ENCODE peak calls at places on chromosomes 2 and 18, in six cellular contexts. One of them, this sample, is unnamed.

GRCh38 chr2:54962511-54962910 is 87.7 kb downstream of the RTN4 start:
- DNase-seq in GM23248: no peak
- DNase-seq in NCI-H1694 treated with DMSO at 0.1 percent for 48 hours: no peak
- DNase-seq in pons: no peak
- DNase-seq in T-helper 17 cell: no peak
- DNase-seq in A549: no peak
- DNase-seq in this sample: no peak

GRCh38 chr2:240333985-240334384 is 101.5 kb upstream of the GPC1 start:
- DNase-seq in A549: no peak
- DNase-seq in pons: no peak
- DNase-seq in T-helper 17 cell: no peak
- DNase-seq in GM23248: peak; percentile 15
- DNase-seq in NCI-H1694 treated with DMSO at 0.1 percent for 48 hours: no peak
- DNase-seq in this sample: peak; percentile 16

GRCh38 chr2:176637497-176638166 is 368.4 kb downstream of the MTX2 start:
- DNase-seq in T-helper 17 cell: no peak
- DNase-seq in A549: peak; percentile 75
- DNase-seq in NCI-H1694 treated with DMSO at 0.1 percent for 48 hours: no peak
- DNase-seq in pons: no peak
- DNase-seq in GM23248: peak; percentile 86
- DNase-seq in this sample: peak; percentile 61

GRCh38 chr2:237196866-237197618 is 111.4 kb downstream of the COPS8 start:
- DNase-seq in A549: peak; percentile 56
- DNase-seq in pons: no peak
- DNase-seq in T-helper 17 cell: no peak
- DNase-seq in GM23248: peak; percentile 85
- DNase-seq in NCI-H1694 treated with DMSO at 0.1 percent for 48 hours: no peak
- DNase-seq in this sample: peak; percentile 22

GRCh38 chr2:9384521-9384920 is 38.8 kb downstream of the ITGB1BP1 start:
- DNase-seq in pons: no peak
- DNase-seq in NCI-H1694 treated with DMSO at 0.1 percent for 48 hours: no peak
- DNase-seq in GM23248: no peak
- DNase-seq in T-helper 17 cell: no peak
- DNase-seq in A549: no peak
- DNase-seq in this sample: no peak

GRCh38 chr2:84874381-84875212 is 6.3 kb downstream of the TRABD2A start:
- DNase-seq in GM23248: peak; percentile 57
- DNase-seq in A549: no peak
- DNase-seq in pons: no peak
- DNase-seq in T-helper 17 cell: no peak
- DNase-seq in NCI-H1694 treated with DMSO at 0.1 percent for 48 hours: no peak
- DNase-seq in this sample: no peak

GRCh38 chr2:121333834-121334558 is 49.0 kb upstream of the TFCP2L1 start:
- DNase-seq in NCI-H1694 treated with DMSO at 0.1 percent for 48 hours: no peak
- DNase-seq in A549: no peak
- DNase-seq in pons: no peak
- DNase-seq in GM23248: no peak
- DNase-seq in T-helper 17 cell: no peak
- DNase-seq in this sample: no peak

GRCh38 chr2:54644236-54644635 is 79.2 kb upstream of the EML6 start:
- DNase-seq in A549: no peak
- DNase-seq in T-helper 17 cell: no peak
- DNase-seq in pons: no peak
- DNase-seq in NCI-H1694 treated with DMSO at 0.1 percent for 48 hours: no peak
- DNase-seq in GM23248: no peak
- DNase-seq in this sample: no peak

GRCh38 chr2:67649331-67650071 is 252.4 kb downstream of the ETAA1 start:
- DNase-seq in A549: peak; percentile 21
- DNase-seq in T-helper 17 cell: no peak
- DNase-seq in GM23248: peak; percentile 64
- DNase-seq in NCI-H1694 treated with DMSO at 0.1 percent for 48 hours: peak; percentile 56
- DNase-seq in pons: no peak
- DNase-seq in this sample: no peak

GRCh38 chr2:241703128-241703604 is 1.3 kb downstream of the ING5 start:
- DNase-seq in A549: peak; percentile 29
- DNase-seq in NCI-H1694 treated with DMSO at 0.1 percent for 48 hours: peak; percentile 37
- DNase-seq in GM23248: peak; percentile 56
- DNase-seq in T-helper 17 cell: no peak
- DNase-seq in pons: peak; percentile 36
- DNase-seq in this sample: no peak

GRCh38 chr18:70998490-70998889 is 709.6 kb downstream of the SOCS6 start:
- DNase-seq in GM23248: no peak
- DNase-seq in T-helper 17 cell: no peak
- DNase-seq in pons: no peak
- DNase-seq in A549: peak; percentile 6
- DNase-seq in NCI-H1694 treated with DMSO at 0.1 percent for 48 hours: no peak
- DNase-seq in this sample: no peak

GRCh38 chr2:46924038-46924437 is 8.4 kb upstream of the MCFD2 start:
- DNase-seq in NCI-H1694 treated with DMSO at 0.1 percent for 48 hours: no peak
- DNase-seq in pons: no peak
- DNase-seq in GM23248: no peak
- DNase-seq in T-helper 17 cell: no peak
- DNase-seq in A549: no peak
- DNase-seq in this sample: no peak

GRCh38 chr2:147488472-147488871 is 356.4 kb upstream of the ACVR2A start:
- DNase-seq in GM23248: no peak
- DNase-seq in pons: no peak
- DNase-seq in A549: no peak
- DNase-seq in T-helper 17 cell: no peak
- DNase-seq in NCI-H1694 treated with DMSO at 0.1 percent for 48 hours: no peak
- DNase-seq in this sample: no peak

GRCh38 chr2:236754234-236754924 is 184.8 kb downstream of the ACKR3 start:
- DNase-seq in NCI-H1694 treated with DMSO at 0.1 percent for 48 hours: peak; percentile 62
- DNase-seq in T-helper 17 cell: no peak
- DNase-seq in A549: no peak
- DNase-seq in GM23248: no peak
- DNase-seq in pons: no peak
- DNase-seq in this sample: no peak

GRCh38 chr2:132415256-132416079 is 1.1 kb upstream of the GPR39 start:
- DNase-seq in GM23248: peak; percentile 55
- DNase-seq in T-helper 17 cell: no peak
- DNase-seq in A549: peak; percentile 18
- DNase-seq in pons: no peak
- DNase-seq in NCI-H1694 treated with DMSO at 0.1 percent for 48 hours: peak; percentile 58
- DNase-seq in this sample: no peak

GRCh38 chr2:202479090-202479489 is 103.0 kb downstream of the BMPR2 start:
- DNase-seq in A549: no peak
- DNase-seq in pons: peak; percentile 49
- DNase-seq in T-helper 17 cell: no peak
- DNase-seq in GM23248: no peak
- DNase-seq in NCI-H1694 treated with DMSO at 0.1 percent for 48 hours: no peak
- DNase-seq in this sample: no peak

GRCh38 chr18:59918320-59918755 is 18.5 kb downstream of the PMAIP1 start:
- DNase-seq in A549: peak; percentile 66
- DNase-seq in NCI-H1694 treated with DMSO at 0.1 percent for 48 hours: peak; percentile 36
- DNase-seq in pons: no peak
- DNase-seq in GM23248: peak; percentile 64
- DNase-seq in T-helper 17 cell: no peak
- DNase-seq in this sample: no peak

GRCh38 chr2:182435754-182436153 is 8.9 kb upstream of the PDE1A start:
- DNase-seq in T-helper 17 cell: no peak
- DNase-seq in GM23248: peak; percentile 70
- DNase-seq in pons: peak; percentile 23
- DNase-seq in NCI-H1694 treated with DMSO at 0.1 percent for 48 hours: no peak
- DNase-seq in A549: no peak
- DNase-seq in this sample: no peak

GRCh38 chr2:17479875-17480274 is 38.4 kb downstream of the RAD51AP2 start:
- DNase-seq in pons: no peak
- DNase-seq in GM23248: peak; percentile 59
- DNase-seq in T-helper 17 cell: no peak
- DNase-seq in A549: no peak
- DNase-seq in NCI-H1694 treated with DMSO at 0.1 percent for 48 hours: no peak
- DNase-seq in this sample: no peak

GRCh38 chr2:25639131-25639530 is 34.2 kb downstream of the DTNB start:
- DNase-seq in GM23248: no peak
- DNase-seq in A549: no peak
- DNase-seq in NCI-H1694 treated with DMSO at 0.1 percent for 48 hours: no peak
- DNase-seq in T-helper 17 cell: no peak
- DNase-seq in pons: no peak
- DNase-seq in this sample: no peak

GRCh38 chr2:25275575-25275965 is 66.2 kb downstream of the DNMT3A start:
- DNase-seq in NCI-H1694 treated with DMSO at 0.1 percent for 48 hours: no peak
- DNase-seq in A549: no peak
- DNase-seq in T-helper 17 cell: no peak
- DNase-seq in GM23248: no peak
- DNase-seq in pons: no peak
- DNase-seq in this sample: no peak

GRCh38 chr2:227862227-227862740 is 9.1 kb upstream of the DAW1 start:
- DNase-seq in T-helper 17 cell: no peak
- DNase-seq in NCI-H1694 treated with DMSO at 0.1 percent for 48 hours: peak; percentile 28
- DNase-seq in pons: peak; percentile 72
- DNase-seq in GM23248: peak; percentile 58
- DNase-seq in A549: peak; percentile 80
- DNase-seq in this sample: no peak

This sample was measured in ecto neural progenitor cell.